ENCODE peak calls at places on chromosomes 16 and 17, in four cellular contexts. One of them, this sample, is unnamed.

GRCh38 chr16:21028728-21029127 is 121.9 kb downstream of the DNAH3 start:
- DNase-seq in IMR-90: no peak
- DNase-seq in mesendoderm: no peak
- DNase-seq in neuronal stem cell: no peak
- DNase-seq in this sample: no peak

GRCh38 chr16:31242197-31242596 is 17.6 kb upstream of the ITGAM start:
- DNase-seq in IMR-90: peak
- DNase-seq in mesendoderm: no peak
- DNase-seq in neuronal stem cell: no peak
- DNase-seq in this sample: no peak

GRCh38 chr17:4853195-4853762 is 20.1 kb downstream of the MINK1 start:
- DNase-seq in IMR-90: no peak
- DNase-seq in mesendoderm: no peak
- DNase-seq in neuronal stem cell: no peak
- DNase-seq in this sample: no peak

GRCh38 chr16:81401035-81401950 is 43.3 kb upstream of the CMIP start:
- DNase-seq in IMR-90: peak
- DNase-seq in mesendoderm: no peak
- DNase-seq in neuronal stem cell: no peak
- DNase-seq in this sample: no peak

GRCh38 chr16:89623511-89624232 is 10.2 kb downstream of the DPEP1 start:
- DNase-seq in IMR-90: no peak
- DNase-seq in mesendoderm: no peak
- DNase-seq in neuronal stem cell: no peak
- DNase-seq in this sample: no peak

GRCh38 chr16:56630134-56630533 is 2.3 kb upstream of the MT1M start:
- DNase-seq in IMR-90: no peak
- DNase-seq in mesendoderm: no peak
- DNase-seq in neuronal stem cell: no peak
- DNase-seq in this sample: no peak

GRCh38 chr16:49921791-49922456 is 66.0 kb upstream of the ZNF423 start:
- DNase-seq in IMR-90: peak
- DNase-seq in mesendoderm: peak
- DNase-seq in neuronal stem cell: peak
- DNase-seq in this sample: peak

GRCh38 chr17:76716146-76716833 is 5.5 kb upstream of the MXRA7 start:
- DNase-seq in IMR-90: peak
- DNase-seq in mesendoderm: no peak
- DNase-seq in neuronal stem cell: no peak
- DNase-seq in this sample: no peak

GRCh38 chr17:51064061-51064735 is 56.5 kb downstream of the SPAG9 start:
- DNase-seq in IMR-90: no peak
- DNase-seq in mesendoderm: no peak
- DNase-seq in neuronal stem cell: no peak
- DNase-seq in this sample: no peak

GRCh38 chr17:1099242-1099641 is 80.5 kb downstream of the ABR start:
- DNase-seq in IMR-90: no peak
- DNase-seq in mesendoderm: no peak
- DNase-seq in neuronal stem cell: no peak
- DNase-seq in this sample: no peak

GRCh38 chr16:77786448-77786847 is 1.9 kb upstream of the VAT1L start:
- DNase-seq in IMR-90: no peak
- DNase-seq in mesendoderm: no peak
- DNase-seq in neuronal stem cell: no peak
- DNase-seq in this sample: no peak

GRCh38 chr16:30655815-30656347 is 2.4 kb upstream of the FBRS start:
- DNase-seq in IMR-90: no peak
- DNase-seq in mesendoderm: no peak
- DNase-seq in neuronal stem cell: no peak
- DNase-seq in this sample: no peak

GRCh38 chr17:1485311-1485747 is 7.2 kb downstream of the MYO1C start:
- DNase-seq in IMR-90: no peak
- DNase-seq in mesendoderm: peak
- DNase-seq in neuronal stem cell: peak
- DNase-seq in this sample: peak

GRCh38 chr17:66807182-66807581 is 27.7 kb upstream of the CACNG5 start:
- DNase-seq in IMR-90: no peak
- DNase-seq in mesendoderm: no peak
- DNase-seq in neuronal stem cell: no peak
- DNase-seq in this sample: no peak

GRCh38 chr17:48176456-48176855 is 68.9 kb downstream of the SNX11 start:
- DNase-seq in IMR-90: no peak
- DNase-seq in mesendoderm: no peak
- DNase-seq in neuronal stem cell: no peak
- DNase-seq in this sample: no peak

GRCh38 chr16:1317479-1318267 is 8.2 kb downstream of the UBE2I start:
- DNase-seq in IMR-90: no peak
- DNase-seq in mesendoderm: no peak
- DNase-seq in neuronal stem cell: no peak
- DNase-seq in this sample: no peak

GRCh38 chr16:1316033-1316405 is 6.6 kb downstream of the UBE2I start:
- DNase-seq in IMR-90: no peak
- DNase-seq in mesendoderm: no peak
- DNase-seq in neuronal stem cell: no peak
- DNase-seq in this sample: no peak

GRCh38 chr16:1320658-1321240 is 11.3 kb downstream of the UBE2I start:
- DNase-seq in IMR-90: no peak
- DNase-seq in mesendoderm: no peak
- DNase-seq in neuronal stem cell: no peak
- DNase-seq in this sample: no peak

GRCh38 chr16:1318268-1318545 is 8.8 kb downstream of the UBE2I start:
- DNase-seq in IMR-90: no peak
- DNase-seq in mesendoderm: no peak
- DNase-seq in neuronal stem cell: no peak
- DNase-seq in this sample: no peak

DNA sequence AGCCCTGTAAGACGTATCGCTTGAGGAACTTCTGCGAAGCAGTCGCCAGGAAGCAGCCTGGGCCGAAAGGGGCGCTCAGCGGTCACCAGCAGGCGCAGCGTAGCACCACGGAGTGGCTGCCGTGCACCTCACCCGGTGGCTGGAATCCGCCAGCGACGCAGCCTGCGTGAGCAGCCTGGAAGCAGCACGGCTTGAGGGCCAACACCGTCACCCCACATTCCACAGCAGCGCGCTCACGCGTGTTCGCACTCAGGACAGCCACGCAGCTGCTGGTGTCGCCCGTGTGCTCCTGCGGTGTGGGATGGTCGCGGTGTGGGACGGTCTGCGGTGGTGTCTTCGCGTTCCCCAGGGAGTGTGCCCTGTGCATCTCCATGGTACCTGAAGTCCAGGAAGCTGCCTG is 9.6 kb downstream of the UBE2I start:
- DNase-seq in IMR-90: no peak
- DNase-seq in mesendoderm: no peak
- DNase-seq in neuronal stem cell: no peak
- DNase-seq in this sample: no peak
- H2AK5ac ChIP-seq in IMR-90: no peak
- H2AK5ac ChIP-seq in mesendoderm: no peak
- H2AK5ac ChIP-seq in neuronal stem cell: no peak
- H2AK5ac ChIP-seq in this sample: no peak

GRCh38 chr17:72806011-72806410 is 286.5 kb downstream of the SLC39A11 start:
- DNase-seq in IMR-90: peak
- DNase-seq in mesendoderm: no peak
- DNase-seq in neuronal stem cell: no peak
- DNase-seq in this sample: no peak
- H2AK5ac ChIP-seq in IMR-90: no peak
- H2AK5ac ChIP-seq in mesendoderm: no peak
- H2AK5ac ChIP-seq in neuronal stem cell: no peak
- H2AK5ac ChIP-seq in this sample: no peak

GRCh38 chr16:88373927-88374492 is 8.7 kb upstream of the ZNF469 start:
- DNase-seq in IMR-90: no peak
- DNase-seq in mesendoderm: no peak
- DNase-seq in neuronal stem cell: no peak
- DNase-seq in this sample: no peak
- H2AK5ac ChIP-seq in IMR-90: peak
- H2AK5ac ChIP-seq in mesendoderm: no peak
- H2AK5ac ChIP-seq in neuronal stem cell: no peak
- H2AK5ac ChIP-seq in this sample: no peak

GRCh38 chr17:75109047-75109406 is 742 bp upstream of the ARMC7 start:
- DNase-seq in IMR-90: no peak
- DNase-seq in mesendoderm: no peak
- DNase-seq in neuronal stem cell: no peak
- DNase-seq in this sample: peak
- H2AK5ac ChIP-seq in IMR-90: no peak
- H2AK5ac ChIP-seq in mesendoderm: no peak
- H2AK5ac ChIP-seq in neuronal stem cell: peak
- H2AK5ac ChIP-seq in this sample: no peak

GRCh38 chr17:57246257-57246656 is 10.1 kb upstream of the MSI2 start:
- DNase-seq in IMR-90: no peak
- DNase-seq in mesendoderm: no peak
- DNase-seq in neuronal stem cell: no peak
- DNase-seq in this sample: no peak
- H2AK5ac ChIP-seq in IMR-90: no peak
- H2AK5ac ChIP-seq in mesendoderm: no peak
- H2AK5ac ChIP-seq in neuronal stem cell: no peak
- H2AK5ac ChIP-seq in this sample: no peak

DNA sequence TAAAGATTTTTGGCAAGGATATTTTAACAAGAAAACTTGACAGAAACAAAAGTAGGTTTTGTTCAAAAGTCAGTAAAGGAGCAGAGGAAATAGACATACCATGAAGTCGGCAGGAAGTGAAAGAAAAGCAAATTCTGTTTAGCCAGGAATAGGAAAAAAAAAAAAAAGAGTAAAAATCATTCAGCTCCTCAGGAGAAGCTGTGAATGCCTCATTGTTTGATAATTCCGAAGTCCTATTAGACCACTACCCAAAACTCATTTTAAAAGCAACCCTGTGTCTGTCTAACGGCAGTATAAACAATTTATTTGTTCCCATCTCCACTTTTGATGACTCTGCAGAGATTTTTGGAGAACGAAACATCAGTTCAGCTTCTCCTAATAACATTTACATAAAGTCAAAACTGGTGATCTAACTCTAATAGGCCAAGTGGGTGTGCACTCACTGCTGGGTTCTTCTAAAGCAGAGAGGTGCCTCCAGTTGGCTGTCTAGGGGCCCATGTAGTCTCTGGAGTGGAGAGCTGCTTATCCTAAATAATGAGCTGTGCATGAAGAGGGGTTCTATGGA is 34.9 kb downstream of the TEKT3 start:
- DNase-seq in IMR-90: peak
- DNase-seq in mesendoderm: no peak
- DNase-seq in neuronal stem cell: no peak
- DNase-seq in this sample: no peak
- H2AK5ac ChIP-seq in IMR-90: no peak
- H2AK5ac ChIP-seq in mesendoderm: no peak
- H2AK5ac ChIP-seq in neuronal stem cell: no peak
- H2AK5ac ChIP-seq in this sample: no peak

DNA sequence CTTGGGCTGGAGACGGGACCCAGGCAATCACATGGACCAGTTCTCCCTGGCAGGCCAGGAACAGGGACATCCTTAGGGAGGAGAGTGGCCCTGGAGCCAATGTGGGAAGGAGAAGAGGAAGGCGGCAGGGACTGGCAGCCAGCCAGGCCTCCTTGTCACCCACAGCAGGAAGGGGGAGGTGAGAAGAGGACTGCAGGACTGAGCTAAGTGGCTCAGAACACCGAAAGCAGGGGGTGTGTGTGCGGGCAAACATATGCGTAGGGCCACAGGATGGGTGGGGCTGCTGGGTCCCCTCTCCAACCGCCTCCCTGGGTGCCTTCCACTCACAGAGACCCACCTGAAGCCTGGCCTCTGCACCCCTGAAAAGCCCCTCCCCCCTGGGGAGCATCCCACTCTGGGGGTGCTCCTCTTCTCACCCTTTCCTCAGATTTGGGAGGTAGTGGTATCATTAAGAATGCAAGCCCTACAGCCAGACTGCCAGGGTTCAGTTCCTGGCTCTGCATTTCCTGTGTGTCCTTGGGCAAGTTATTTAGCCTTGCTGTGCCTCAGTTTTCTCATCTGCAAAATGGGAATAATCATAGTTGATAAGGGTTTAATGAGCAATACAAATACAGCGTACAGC is 8.1 kb downstream of the PNMT start:
- DNase-seq in IMR-90: no peak
- DNase-seq in mesendoderm: no peak
- DNase-seq in neuronal stem cell: no peak
- DNase-seq in this sample: no peak
- H2AK5ac ChIP-seq in IMR-90: no peak
- H2AK5ac ChIP-seq in mesendoderm: no peak
- H2AK5ac ChIP-seq in neuronal stem cell: no peak
- H2AK5ac ChIP-seq in this sample: no peak

DNA sequence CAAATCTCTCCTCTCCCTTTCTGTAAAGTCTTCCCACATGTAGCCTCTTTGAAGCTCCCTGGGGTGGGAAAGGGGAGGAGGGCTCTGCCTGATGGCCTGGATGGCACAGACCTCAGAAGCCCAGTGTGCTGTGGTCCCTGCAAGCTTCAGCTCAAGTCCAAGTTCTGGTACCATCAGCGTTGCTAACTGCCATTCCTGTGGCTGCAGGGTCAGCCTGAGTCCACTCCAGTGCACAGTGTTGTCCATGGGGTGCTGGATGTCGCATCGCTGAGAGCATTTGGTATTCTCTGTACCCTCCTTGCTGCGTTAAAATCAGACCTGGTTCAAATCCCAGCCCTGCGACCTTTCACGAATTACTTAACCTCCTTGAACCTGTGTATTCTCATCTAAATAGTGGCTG is 105.1 kb downstream of the RAB11FIP4 start:
- DNase-seq in IMR-90: no peak
- DNase-seq in mesendoderm: no peak
- DNase-seq in neuronal stem cell: no peak
- DNase-seq in this sample: no peak
- H2AK5ac ChIP-seq in IMR-90: no peak
- H2AK5ac ChIP-seq in mesendoderm: no peak
- H2AK5ac ChIP-seq in neuronal stem cell: no peak
- H2AK5ac ChIP-seq in this sample: no peak

GRCh38 chr16:86994651-86995171 is 322.5 kb downstream of the C16orf95 start:
- DNase-seq in IMR-90: peak
- DNase-seq in mesendoderm: no peak
- DNase-seq in neuronal stem cell: no peak
- DNase-seq in this sample: no peak

GRCh38 chr16:86994215-86994614 is 323.0 kb downstream of the C16orf95 start:
- DNase-seq in IMR-90: no peak
- DNase-seq in mesendoderm: no peak
- DNase-seq in neuronal stem cell: no peak
- DNase-seq in this sample: no peak

GRCh38 chr16:86996081-86996480 is 321.1 kb downstream of the C16orf95 start:
- DNase-seq in IMR-90: no peak
- DNase-seq in mesendoderm: no peak
- DNase-seq in neuronal stem cell: no peak
- DNase-seq in this sample: no peak

GRCh38 chr16:86997058-86997457 is 320.1 kb downstream of the C16orf95 start:
- DNase-seq in IMR-90: no peak
- DNase-seq in mesendoderm: no peak
- DNase-seq in neuronal stem cell: no peak
- DNase-seq in this sample: no peak

DNA sequence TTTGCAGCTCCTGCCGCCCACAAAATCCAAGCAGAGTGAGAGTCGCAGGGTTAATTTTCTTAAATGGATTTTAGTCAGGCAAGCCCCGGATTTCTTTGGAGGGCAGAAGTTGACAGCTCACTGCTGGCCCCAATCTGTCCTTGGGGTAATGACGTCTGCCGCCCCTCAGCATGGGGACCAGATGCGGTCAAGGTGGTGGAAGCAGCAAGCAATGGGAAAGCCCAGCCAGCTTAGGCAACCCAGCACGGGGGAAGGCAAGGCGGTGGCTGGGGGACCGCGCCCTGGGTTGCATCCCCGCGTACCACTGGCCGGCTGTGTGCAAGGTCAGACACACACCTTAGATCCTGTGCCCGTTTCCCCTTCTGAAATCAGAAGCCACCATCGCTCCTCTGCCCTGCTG is 321.7 kb downstream of the C16orf95 start:
- DNase-seq in IMR-90: peak
- DNase-seq in mesendoderm: no peak
- DNase-seq in neuronal stem cell: no peak
- DNase-seq in this sample: no peak
- H2AK5ac ChIP-seq in IMR-90: peak
- H2AK5ac ChIP-seq in mesendoderm: no peak
- H2AK5ac ChIP-seq in neuronal stem cell: no peak
- H2AK5ac ChIP-seq in this sample: no peak

This sample was measured in H9.